ENCODE peak calls at places on chromosome 12, in five cellular contexts. One of them, this sample, is unnamed.

GRCh38 chr12:94879542-94879941 is 124.0 kb downstream of the NDUFA12 start:
- DNase-seq in HuH-7: peak
- DNase-seq in T follicular helper cell: no peak
- DNase-seq in T-helper 1 cell: no peak
- DNase-seq in GM04504: no peak
- DNase-seq in this sample: no peak

GRCh38 chr12:109309441-109310246 is 560 bp upstream of the FOXN4 start:
- DNase-seq in T follicular helper cell: no peak
- DNase-seq in HuH-7: no peak
- DNase-seq in T-helper 1 cell: no peak
- DNase-seq in GM04504: no peak
- DNase-seq in this sample: no peak

GRCh38 chr12:93790472-93791152 is 113.4 kb downstream of the CRADD start:
- DNase-seq in GM04504: no peak
- DNase-seq in HuH-7: no peak
- DNase-seq in T follicular helper cell: no peak
- DNase-seq in T-helper 1 cell: peak
- DNase-seq in this sample: peak

GRCh38 chr12:95204141-95204866 is 13.0 kb downstream of the FGD6 start:
- DNase-seq in T follicular helper cell: no peak
- DNase-seq in HuH-7: no peak
- DNase-seq in GM04504: no peak
- DNase-seq in T-helper 1 cell: no peak
- DNase-seq in this sample: peak

GRCh38 chr12:77152623-77153193 is 87.3 kb upstream of the E2F7 start:
- DNase-seq in GM04504: peak
- DNase-seq in T-helper 1 cell: no peak
- DNase-seq in HuH-7: no peak
- DNase-seq in T follicular helper cell: no peak
- DNase-seq in this sample: peak

GRCh38 chr12:56224954-56225353 is 812 bp downstream of the NABP2 start:
- DNase-seq in HuH-7: no peak
- DNase-seq in T follicular helper cell: no peak
- DNase-seq in GM04504: no peak
- DNase-seq in T-helper 1 cell: no peak
- DNase-seq in this sample: no peak

GRCh38 chr12:47818382-47818700 is 1.4 kb downstream of the HDAC7 start:
- DNase-seq in HuH-7: no peak
- DNase-seq in T follicular helper cell: no peak
- DNase-seq in T-helper 1 cell: peak
- DNase-seq in GM04504: no peak
- DNase-seq in this sample: no peak

GRCh38 chr12:21695896-21696295 is 38.3 kb upstream of the LDHB start:
- DNase-seq in HuH-7: no peak
- DNase-seq in GM04504: peak
- DNase-seq in T-helper 1 cell: no peak
- DNase-seq in T follicular helper cell: no peak
- DNase-seq in this sample: no peak

GRCh38 chr12:32083489-32083888 is 23.2 kb upstream of the BICD1 start:
- DNase-seq in T follicular helper cell: no peak
- DNase-seq in GM04504: peak
- DNase-seq in HuH-7: no peak
- DNase-seq in T-helper 1 cell: no peak
- DNase-seq in this sample: peak

GRCh38 chr12:69475237-69475984 is 5.2 kb downstream of the FRS2 start:
- DNase-seq in GM04504: no peak
- DNase-seq in T-helper 1 cell: no peak
- DNase-seq in T follicular helper cell: no peak
- DNase-seq in HuH-7: peak
- DNase-seq in this sample: peak

GRCh38 chr12:6639151-6639773 is 3.5 kb upstream of the LPAR5 start:
- DNase-seq in GM04504: no peak
- DNase-seq in HuH-7: no peak
- DNase-seq in T-helper 1 cell: no peak
- DNase-seq in T follicular helper cell: no peak
- DNase-seq in this sample: no peak

This sample was measured in brain microvascular endothelial cell.